ENCODE peak calls at places on chromosomes 12 and 14, in ten cellular contexts. M, K, I, N, H, J, R, A, B and S are unnamed samples.

GRCh38 chr12:88153959-88154358 is 11.9 kb downstream of the TMTC3 start:
- DNase-seq in R (peak), J (no peak), B (no peak), N (peak), I (peak), A (peak), M (peak), K (peak), H (no peak), S (no peak)

GRCh38 chr14:92934196-92935085 is 11.5 kb downstream of the CHGA start:
- DNase-seq in R (no peak), H (peak), K (no peak), J (no peak), B (no peak), N (no peak), M (no peak), A (no peak), I (no peak), S (no peak)

GRCh38 chr12:19402743-19403400 is 36.4 kb upstream of the AEBP2 start:
- DNase-seq in I (peak), H (no peak), B (no peak), M (no peak), N (peak), R (peak), J (peak), A (no peak), K (peak), S (peak)

GRCh38 chr12:118645219-118645618 is 268.9 kb downstream of the SUDS3 start:
- DNase-seq in J (peak), N (no peak), A (peak), B (no peak), K (no peak), H (no peak), R (peak), M (peak), I (no peak), S (no peak)

GRCh38 chr14:105315941-105316562 is 1.5 kb downstream of the PACS2 start:
- DNase-seq in I (no peak), N (no peak), B (no peak), A (no peak), R (no peak), J (no peak), M (peak), H (no peak), K (no peak), S (no peak)

GRCh38 chr12:127374447-127374846 is 892.5 kb upstream of the TMEM132C start:
- DNase-seq in A (no peak), I (no peak), N (no peak), R (no peak), H (no peak), M (no peak), B (no peak), J (no peak), K (no peak), S (no peak)

GRCh38 chr12:754871-755562 is 2.6 kb downstream of the WNK1 start:
- DNase-seq in R (peak), H (no peak), M (peak), I (peak), B (no peak), K (peak), A (peak), N (peak), J (peak), S (no peak)

GRCh38 chr12:104340177-104340576 is 36.6 kb downstream of the EID3 start:
- DNase-seq in N (peak), B (no peak), M (no peak), R (no peak), I (peak), H (no peak), K (peak), A (no peak), J (no peak), S (no peak)

GRCh38 chr12:55931780-55932545 is 1.0 kb downstream of the DGKA start:
- DNase-seq in J (peak), B (no peak), R (peak), I (peak), A (no peak), H (peak), M (no peak), N (peak), K (peak), S (no peak)

GRCh38 chr12:47855502-47855901 is 35.8 kb upstream of the HDAC7 start:
- DNase-seq in I (no peak), B (no peak), R (no peak), J (no peak), N (no peak), A (no peak), H (no peak), K (no peak), M (no peak), S (no peak)

GRCh38 chr14:22479132-22479531 is 109.9 kb downstream of the DAD1 start:
- DNase-seq in N (no peak), R (no peak), I (no peak), A (no peak), J (no peak), H (no peak), M (no peak), B (no peak), K (no peak), S (no peak)

GRCh38 chr12:132486576-132486975 is 3.4 kb upstream of the FBRSL1 start:
- DNase-seq in I (no peak), M (no peak), B (no peak), A (no peak), N (no peak), H (no peak), J (no peak), R (no peak), K (no peak), S (no peak)

GRCh38 chr14:24566318-24566717 is 9.7 kb downstream of the CTSG start:
- DNase-seq in N (no peak), A (no peak), R (no peak), K (no peak), M (no peak), B (no peak), J (no peak), I (no peak), H (no peak), S (no peak)

GRCh38 chr12:30564394-30564793 is 131.3 kb downstream of the IPO8 start:
- DNase-seq in B (no peak), R (no peak), I (no peak), A (no peak), K (no peak), M (no peak), N (no peak), H (no peak), J (no peak), S (no peak)

GRCh38 chr12:24851816-24852337 is 97.0 kb downstream of the BCAT1 start:
- DNase-seq in B (no peak), K (peak), I (no peak), J (peak), H (no peak), N (no peak), A (no peak), R (no peak), M (no peak), S (no peak)

GRCh38 chr12:42477931-42478330 is 111.6 kb downstream of the PRICKLE1 start:
- DNase-seq in I (peak), B (no peak), M (no peak), A (no peak), J (no peak), R (no peak), H (no peak), N (peak), K (no peak), S (no peak)

GRCh38 chr14:23056257-23056955 is 914 bp downstream of the CDH24 start:
- DNase-seq in J (peak), R (peak), H (peak), I (peak), B (peak), N (peak), A (no peak), K (peak), M (peak), S (no peak)

GRCh38 chr14:61694830-61695694 is at the start of gene HIF1A:
- DNase-seq in K (peak), B (peak), A (peak), N (peak), R (peak), J (peak), M (peak), I (peak), H (peak), S (peak)

GRCh38 chr12:1927051-1927680 is 8.7 kb upstream of the CACNA2D4 start:
- DNase-seq in H (no peak), N (no peak), J (no peak), I (no peak), M (no peak), K (no peak), R (no peak), A (no peak), B (no peak), S (no peak)

GRCh38 chr12:76623929-76624328 is 64.4 kb upstream of the OSBPL8 start:
- DNase-seq in N (peak), A (peak), I (peak), K (peak), H (no peak), M (peak), B (no peak), J (peak), R (no peak), S (no peak)

GRCh38 chr14:59427653-59428578 is 37.3 kb downstream of the GPR135 start:
- DNase-seq in N (no peak), J (no peak), M (no peak), I (peak), A (no peak), B (no peak), K (no peak), H (no peak), R (no peak), S (no peak)

GRCh38 chr14:50978888-50979287 is 34.6 kb upstream of the PYGL start:
- DNase-seq in A (no peak), K (no peak), N (no peak), H (no peak), J (no peak), I (no peak), R (no peak), B (peak), M (no peak), S (no peak)

GRCh38 chr12:50397122-50397650 is 777 bp upstream of the FAM186A start:
- DNase-seq in R (no peak), N (peak), K (no peak), I (no peak), M (no peak), J (no peak), A (no peak), B (no peak), H (no peak), S (no peak)

GRCh38 chr12:104718581-104718980 is 239.5 kb downstream of the SLC41A2 start:
- DNase-seq in B (no peak), A (no peak), J (no peak), H (no peak), N (peak), I (peak), K (no peak), M (no peak), R (no peak), S (no peak)

GRCh38 chr12:125254856-125255255 is 189.6 kb downstream of the AACS start:
- DNase-seq in K (no peak), I (no peak), J (no peak), N (no peak), H (no peak), B (no peak), M (no peak), A (no peak), R (no peak), S (no peak)
- H3K4me3 ChIP-seq in K (no peak), I (no peak), J (no peak), N (no peak), H (no peak), B (no peak), M (no peak), A (no peak), R (no peak), S (no peak)

GRCh38 chr14:54651018-54651351 is 84.1 kb downstream of the SAMD4A start:
- DNase-seq in J (peak), A (no peak), M (no peak), K (peak), N (no peak), R (no peak), I (no peak), H (no peak), B (no peak), S (no peak)
- H3K4me3 ChIP-seq in J (no peak), A (no peak), M (no peak), K (no peak), N (no peak), R (no peak), I (peak), H (no peak), B (no peak), S (no peak)

GRCh38 chr12:57434517-57435223 is at the start of gene INHBC:
- DNase-seq in A (no peak), N (no peak), J (no peak), R (no peak), M (no peak), B (no peak), K (no peak), H (no peak), I (no peak), S (no peak)

GRCh38 chr12:57433370-57433769 is 1.2 kb upstream of the INHBC start:
- DNase-seq in K (no peak), H (no peak), R (no peak), J (no peak), M (no peak), I (no peak), N (no peak), A (no peak), B (no peak), S (no peak)

GRCh38 chr12:57430931-57431566 is at the start of gene R3HDM2:
- DNase-seq in H (peak), N (peak), I (peak), R (peak), M (peak), B (peak), A (peak), J (peak), K (peak), S (peak)

GRCh38 chr12:57439762-57440266 is 5.2 kb downstream of the INHBC start:
- DNase-seq in R (no peak), K (no peak), J (no peak), I (no peak), B (no peak), N (no peak), A (no peak), M (no peak), H (no peak), S (no peak)

GRCh38 chr12:57435288-57435687 is 704 bp downstream of the INHBC start:
- DNase-seq in K (no peak), N (no peak), A (no peak), M (no peak), B (no peak), J (no peak), I (no peak), R (no peak), H (no peak), S (no peak)
- H3K4me3 ChIP-seq in K (no peak), N (no peak), A (no peak), M (no peak), B (no peak), J (no peak), I (no peak), R (no peak), H (no peak), S (no peak)

GRCh38 chr14:28766505-28767238 is at the start of gene FOXG1:
- DNase-seq in M (no peak), B (peak), R (no peak), I (no peak), A (no peak), H (no peak), N (no peak), J (peak), K (no peak), S (no peak)
- H3K4me3 ChIP-seq in M (no peak), B (no peak), R (peak), I (peak), A (peak), H (peak), N (peak), J (peak), K (no peak), S (peak)

GRCh38 chr12:53217049-53217929 is 10.2 kb upstream of the ITGB7 start:
- DNase-seq in R (no peak), J (peak), N (no peak), A (no peak), H (no peak), M (peak), I (no peak), K (no peak), B (no peak), S (no peak)
- H3K4me3 ChIP-seq in R (no peak), J (peak), N (peak), A (peak), H (no peak), M (peak), I (no peak), K (no peak), B (no peak), S (no peak)

GRCh38 chr12:130713581-130713991 is 2.5 kb downstream of the RIMBP2 start:
- DNase-seq in B (no peak), K (no peak), A (no peak), J (peak), H (peak), R (no peak), I (no peak), N (no peak), M (no peak), S (no peak)
- H3K4me3 ChIP-seq in B (no peak), K (no peak), A (no peak), J (no peak), H (peak), R (no peak), I (no peak), N (no peak), M (no peak), S (no peak)